ENCODE peak calls at places on chromosomes 4 and X, in four cellular contexts. H is AG10803, K is cardiac fibroblast, F is astrocyte of the cerebellum. G is an unnamed sample.

GRCh38 chr4:159010563-159011260 is 92.2 kb upstream of the RAPGEF2 start:
- DNase-seq in H (peak; percentile 96), K (peak; percentile 70), F (peak; percentile 85), G (peak; percentile 92)

GRCh38 chr4:100736651-100737450 is 219.0 kb upstream of the EMCN start:
- DNase-seq in H (peak; percentile 84), K (peak; percentile 94), F (peak; percentile 95), G (peak; percentile 99)

GRCh38 chr4:72357908-72358307 is 211.1 kb downstream of the ADAMTS3 start:
- DNase-seq in H (no peak), K (no peak), F (no peak), G (no peak)

GRCh38 chr4:10722957-10723356 is 38.4 kb upstream of the CLNK start:
- DNase-seq in H (no peak), K (no peak), F (no peak), G (no peak)

GRCh38 chr4:137631605-137632004 is 99.3 kb upstream of the PCDH18 start:
- DNase-seq in H (no peak), K (no peak), F (no peak), G (no peak)

GRCh38 chrX:43552166-43552565 is 103.9 kb upstream of the MAOA start:
- DNase-seq in H (no peak), K (no peak), F (no peak), G (no peak)

GRCh38 chr4:107839166-107839565 is 14.4 kb downstream of the SGMS2 start:
- DNase-seq in H (no peak), K (no peak), F (no peak), G (no peak)

GRCh38 chr4:28402751-28403150 is 1542.1 kb downstream of the STIM2 start:
- DNase-seq in H (no peak), K (no peak), F (no peak), G (no peak)

GRCh38 chr4:137307806-137308205 is 224.5 kb downstream of the PCDH18 start:
- DNase-seq in H (peak; percentile 89), K (peak; percentile 88), F (peak; percentile 64), G (peak; percentile 93)

GRCh38 chrX:623268-623598 is 7.4 kb upstream of the SHOX start:
- DNase-seq in H (no peak), K (no peak), F (no peak), G (no peak)

GRCh38 chr4:75621715-75622114 is 8.6 kb downstream of the CDKL2 start:
- DNase-seq in H (no peak), K (no peak), F (no peak), G (no peak)

GRCh38 chr4:113450681-113451080 is 310.9 kb downstream of the CAMK2D start:
- DNase-seq in H (no peak), K (no peak), F (no peak), G (no peak)

GRCh38 chrX:30307466-30307865 is 1.7 kb downstream of the NR0B1 start:
- DNase-seq in H (no peak), K (no peak), F (no peak), G (no peak)

GRCh38 chr4:179278647-179279046 is 1836.4 kb upstream of the AGA start:
- DNase-seq in H (no peak), K (no peak), F (no peak), G (no peak)

GRCh38 chrX:152641996-152642395 is 4.3 kb downstream of the GABRQ start:
- DNase-seq in H (peak; percentile 0), K (peak; percentile 6), F (no peak), G (peak; percentile 6)

GRCh38 chrX:151393514-151393913 is 3.5 kb upstream of the VMA21 start:
- DNase-seq in H (no peak), K (no peak), F (no peak), G (no peak)

GRCh38 chr4:61507091-61507490 is 307.0 kb downstream of the ADGRL3 start:
- DNase-seq in H (no peak), K (no peak), F (no peak), G (no peak)

GRCh38 chr4:20676773-20677172 is 23.5 kb upstream of the PACRGL start:
- DNase-seq in H (no peak), K (no peak), F (no peak), G (no peak)

GRCh38 chrX:66635360-66635759 is 3.5 kb downstream of the EDA2R start:
- DNase-seq in H (peak; percentile 88), K (peak; percentile 72), F (peak; percentile 69), G (peak; percentile 90)

GRCh38 chr4:168183717-168184571 is 91.6 kb downstream of the ANXA10 start:
- DNase-seq in H (peak; percentile 43), K (peak; percentile 66), F (peak; percentile 27), G (peak; percentile 68)

GRCh38 chrX:23742174-23742692 is 843 bp downstream of the ACOT9 start:
- DNase-seq in H (peak; percentile 80), K (peak; percentile 75), F (peak; percentile 36), G (peak; percentile 80)

GRCh38 chr4:153472122-153473037 is 6.2 kb downstream of the TMEM131L start:
- DNase-seq in H (no peak), K (no peak), F (no peak), G (no peak)

GRCh38 chrX:4320436-4320947 is 607.0 kb upstream of the PRKX start:
- DNase-seq in H (no peak), K (no peak), F (no peak), G (no peak)

GRCh38 chr4:123564758-123565346 is 168.3 kb downstream of the SPRY1 start:
- DNase-seq in H (peak; percentile 69), K (peak; percentile 87), F (no peak), G (peak; percentile 70)

GRCh38 chr4:84821064-84821463 is 145.4 kb downstream of the WDFY3 start:
- DNase-seq in H (no peak), K (no peak), F (no peak), G (no peak)

GRCh38 chrX:102958794-102959193 is 21.7 kb downstream of the RAB40AL start:
- DNase-seq in H (no peak), K (peak; percentile 9), F (no peak), G (peak; percentile 5)

GRCh38 chr4:23348789-23349498 is 540.9 kb downstream of the PPARGC1A start:
- DNase-seq in H (no peak), K (no peak), F (no peak), G (no peak)

GRCh38 chr4:966266-967112 is 6.9 kb downstream of the DGKQ start:
- DNase-seq in H (no peak), K (no peak), F (no peak), G (no peak)

GRCh38 chr4:13264126-13264525 is 220.0 kb downstream of the RAB28 start:
- DNase-seq in H (no peak), K (no peak), F (no peak), G (no peak)

GRCh38 chr4:80071643-80072606 is 1.1 kb downstream of the ANTXR2 start:
- DNase-seq in H (peak; percentile 29), K (peak; percentile 38), F (no peak), G (peak; percentile 46)

GRCh38 chr4:122783301-122784215 is 43.1 kb upstream of the FGF2 start:
- DNase-seq in H (peak; percentile 99), K (peak; percentile 97), F (peak; percentile 92), G (peak; percentile 98)

GRCh38 chrX:154751121-154751668 is 318 bp upstream of the GAB3 start:
- DNase-seq in H (no peak), K (no peak), F (no peak), G (no peak)

GRCh38 chrX:154751669-154752271 is 893 bp upstream of the GAB3 start:
- DNase-seq in H (no peak), K (no peak), F (no peak), G (no peak)

GRCh38 chrX:154748712-154749339 is 2.1 kb downstream of the GAB3 start:
- DNase-seq in H (no peak), K (peak; percentile 78), F (no peak), G (peak; percentile 68)

GRCh38 chrX:154750301-154751120 is at the start of gene GAB3:
- DNase-seq in H (no peak), K (peak; percentile 48), F (no peak), G (peak; percentile 36)

DNA sequence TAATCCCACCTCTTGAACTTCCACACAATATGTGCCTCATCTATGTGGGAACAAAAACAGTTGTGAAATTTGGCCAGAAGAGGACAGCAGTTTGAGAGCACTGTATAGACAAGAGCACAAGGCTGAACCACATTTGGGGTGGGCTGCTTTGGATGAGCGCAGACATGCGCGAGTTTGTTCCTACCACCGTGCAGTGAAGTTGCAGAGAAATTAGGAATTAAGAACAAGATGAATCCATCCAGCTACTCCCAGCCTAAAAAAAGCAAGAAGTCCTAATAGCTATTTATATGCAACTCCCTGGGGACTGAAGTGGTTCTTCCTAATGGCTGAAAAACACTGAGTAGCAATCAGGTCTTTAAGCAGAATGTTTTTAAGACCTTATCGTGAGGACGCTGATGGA is 1.0 kb downstream of the GAB3 start:
- DNase-seq in H (no peak), K (peak; percentile 53), F (no peak), G (peak; percentile 41)
- H3K4me3 ChIP-seq in H (no peak overlapping the region), K (peak overlapping the region; percentile 68), F (no peak overlapping the region), G (peak overlapping the region; percentile 65)

DNA sequence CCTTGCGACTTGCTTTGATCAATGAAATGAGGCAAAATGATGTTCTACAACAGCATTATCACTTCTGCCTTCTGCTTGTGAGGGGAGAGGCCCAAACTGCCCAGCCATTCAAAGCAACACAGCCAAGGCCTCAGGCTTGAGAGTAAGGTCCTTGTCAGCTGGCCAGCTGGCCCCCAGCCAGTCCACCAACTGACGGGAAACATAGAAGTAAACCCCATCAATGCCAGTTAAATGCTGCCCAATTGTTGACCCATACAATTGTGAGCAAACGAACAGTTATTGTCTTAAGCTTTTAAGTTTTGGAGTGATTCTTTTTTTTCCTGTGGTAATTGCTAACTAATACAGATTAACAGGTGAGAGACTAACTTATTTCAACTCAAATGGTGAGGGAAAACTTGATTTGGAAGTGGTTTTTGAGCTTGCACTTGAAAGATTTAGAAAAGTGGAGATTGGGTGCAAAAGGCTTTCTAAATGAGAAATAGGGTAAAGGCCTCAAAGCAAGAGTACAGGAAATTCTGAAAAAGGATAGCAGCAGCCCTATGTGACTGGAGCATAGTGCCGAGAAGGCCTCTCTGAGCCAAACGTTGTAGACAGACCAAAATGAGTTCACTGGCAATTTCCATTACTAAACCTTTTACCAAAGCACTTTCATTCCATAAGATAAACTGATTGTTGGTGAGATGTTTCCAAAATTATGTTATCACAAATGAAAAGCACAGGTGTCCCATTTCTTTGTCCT is 66.9 kb downstream of the ARHGEF38 start:
- DNase-seq in H (no peak), K (no peak), F (no peak), G (no peak)
- TF ChIP-seq CTCF in H (no peak), K (no peak), F (no peak), G (no peak)

GRCh38 chr4:139734201-139734874 is 68.7 kb downstream of the MGST2 start:
- DNase-seq in H (peak; percentile 80), K (peak; percentile 77), F (no peak), G (peak; percentile 75)
- H3K4me3 ChIP-seq in H (peak overlapping the region; percentile 62), K (peak overlapping the region; percentile 49), F (peak overlapping the region; percentile 43), G (peak overlapping the region; percentile 65)

GRCh38 chr4:26594778-26595177 is 10.9 kb downstream of the TBC1D19 start:
- DNase-seq in H (no peak), K (no peak), F (no peak), G (no peak)

GRCh38 chr4:26590639-26591038 is 6.8 kb downstream of the TBC1D19 start:
- DNase-seq in H (peak; percentile 44), K (peak; percentile 85), F (no peak), G (no peak)

GRCh38 chr4:26584725-26585124 is 841 bp downstream of the TBC1D19 start:
- DNase-seq in H (no peak), K (peak; percentile 51), F (no peak), G (no peak)

GRCh38 chr4:26594371-26594770 is 10.5 kb downstream of the TBC1D19 start:
- DNase-seq in H (no peak), K (no peak), F (no peak), G (no peak)

DNA sequence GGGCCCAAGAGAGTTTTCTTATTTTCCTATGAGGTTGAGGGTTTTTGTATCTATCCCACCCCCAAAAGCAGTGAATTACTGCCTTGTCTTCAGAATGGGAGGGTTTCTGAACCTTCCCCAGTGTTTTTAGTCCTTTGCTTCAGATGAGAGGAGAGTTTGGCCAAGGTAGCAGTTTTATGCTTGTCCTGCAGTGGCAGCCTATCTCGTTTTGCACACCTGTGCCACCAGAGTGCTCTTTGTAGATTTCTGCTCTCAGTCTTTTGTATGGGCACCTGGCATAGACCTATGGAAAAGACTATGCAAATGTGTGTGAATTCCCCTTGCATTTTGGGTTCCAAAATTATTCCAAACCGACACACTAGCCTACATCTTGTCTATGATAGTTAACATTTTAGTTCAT is 5.8 kb downstream of the TBC1D19 start:
- DNase-seq in H (no peak), K (no peak), F (no peak), G (no peak)
- TF ChIP-seq CTCF in H (no peak), K (no peak), F (no peak), G (no peak)